ENCODE peak calls at places on chromosomes 12 and 14, in eight cellular contexts. T is nephron progenitor cell, A is ovary, O is DND-41, B is A549, H is glutamatergic neuron, Q is AG10803, Z is colonic mucosa. P is an unnamed sample.

GRCh38 chr12:4535092-4535491 is 3.6 kb upstream of the RAD51AP1 start:
- DNase-seq in Q (no peak), H (no peak), A (no peak), B (no peak), T (no peak), O (no peak), Z (no peak), P (no peak)

GRCh38 chr14:85416771-85417170 is 113.2 kb upstream of the FLRT2 start:
- DNase-seq in O (no peak), A (no peak), T (no peak), Z (no peak), Q (peak; percentile 80), H (no peak), B (peak; percentile 15), P (no peak)

GRCh38 chr12:54258286-54258685 is 21.6 kb downstream of the CBX5 start:
- DNase-seq in A (no peak), Q (peak; percentile 45), Z (no peak), B (no peak), H (no peak), T (no peak), O (no peak), P (no peak)

GRCh38 chr12:6540181-6540877 is 6.0 kb downstream of the GAPDH start:
- DNase-seq in O (peak; percentile 87), H (peak; percentile 65), Z (peak; percentile 99), T (peak; percentile 86), Q (peak; percentile 97), B (peak; percentile 87), A (peak; percentile 91), P (peak; percentile 78)

GRCh38 chr12:47844264-47845020 is 24.7 kb upstream of the HDAC7 start:
- DNase-seq in T (no peak), O (no peak), B (no peak), A (no peak), Q (no peak), H (no peak), Z (no peak), P (no peak)

GRCh38 chr12:89706551-89707348 is 1.9 kb downstream of the ATP2B1 start:
- DNase-seq in Z (peak; percentile 29), A (no peak), B (peak; percentile 53), Q (peak; percentile 43), O (no peak), T (peak; percentile 10), H (no peak), P (peak; percentile 30)

GRCh38 chr12:120736404-120737331 is 11.0 kb downstream of the ACADS start:
- DNase-seq in H (no peak), O (no peak), B (no peak), T (no peak), Q (no peak), A (no peak), Z (no peak), P (no peak)

GRCh38 chr14:75120546-75121291 is 6.1 kb downstream of the NEK9 start:
- DNase-seq in T (no peak), H (no peak), B (no peak), Z (no peak), A (no peak), Q (no peak), O (no peak), P (no peak)

GRCh38 chr12:78194448-78194847 is 363.8 kb downstream of the NAV3 start:
- DNase-seq in Z (no peak), T (no peak), Q (peak; percentile 98), H (no peak), A (no peak), B (no peak), O (no peak), P (no peak)

GRCh38 chr12:77343291-77343690 is 277.9 kb upstream of the E2F7 start:
- DNase-seq in Z (no peak), A (no peak), O (no peak), Q (peak; percentile 56), T (no peak), B (no peak), H (no peak), P (no peak)

GRCh38 chr14:78455896-78456435 is 285.8 kb downstream of the NRXN3 start:
- DNase-seq in B (no peak), O (no peak), A (no peak), H (no peak), Z (no peak), T (no peak), Q (no peak), P (no peak)

GRCh38 chr14:97442363-97442762 is 645.2 kb downstream of the VRK1 start:
- DNase-seq in B (no peak), T (no peak), O (peak; percentile 41), A (no peak), H (no peak), Q (no peak), Z (no peak), P (no peak)

GRCh38 chr12:58893421-58893986 is 26.8 kb downstream of the LRIG3 start:
- DNase-seq in Z (no peak), T (no peak), H (no peak), O (no peak), Q (no peak), A (no peak), B (no peak), P (no peak)

GRCh38 chr14:103386632-103387329 is 1.6 kb downstream of the MARK3 start:
- DNase-seq in T (peak; percentile 12), Z (no peak), O (no peak), B (no peak), H (no peak), A (no peak), Q (peak; percentile 33), P (no peak)

GRCh38 chr14:99737451-99737951 is 53.4 kb downstream of the CYP46A1 start:
- DNase-seq in Q (peak; percentile 11), H (no peak), T (no peak), O (no peak), B (peak; percentile 86), A (no peak), Z (peak; percentile 41), P (peak; percentile 73)

GRCh38 chr12:49330631-49331359 is 6.2 kb downstream of the C1QL4 start:
- DNase-seq in B (no peak), T (no peak), O (no peak), H (no peak), Z (no peak), Q (no peak), A (no peak), P (no peak)

GRCh38 chr14:68716698-68717097 is 76.2 kb downstream of the ZFP36L1 start:
- DNase-seq in T (no peak), Z (peak; percentile 55), O (no peak), Q (no peak), B (no peak), A (no peak), H (no peak), P (no peak)
- TF ChIP-seq CTCF in T (no peak), Z (no peak), O (no peak), Q (no peak), B (no peak), A (no peak), H (no peak), P (no peak)

DNA sequence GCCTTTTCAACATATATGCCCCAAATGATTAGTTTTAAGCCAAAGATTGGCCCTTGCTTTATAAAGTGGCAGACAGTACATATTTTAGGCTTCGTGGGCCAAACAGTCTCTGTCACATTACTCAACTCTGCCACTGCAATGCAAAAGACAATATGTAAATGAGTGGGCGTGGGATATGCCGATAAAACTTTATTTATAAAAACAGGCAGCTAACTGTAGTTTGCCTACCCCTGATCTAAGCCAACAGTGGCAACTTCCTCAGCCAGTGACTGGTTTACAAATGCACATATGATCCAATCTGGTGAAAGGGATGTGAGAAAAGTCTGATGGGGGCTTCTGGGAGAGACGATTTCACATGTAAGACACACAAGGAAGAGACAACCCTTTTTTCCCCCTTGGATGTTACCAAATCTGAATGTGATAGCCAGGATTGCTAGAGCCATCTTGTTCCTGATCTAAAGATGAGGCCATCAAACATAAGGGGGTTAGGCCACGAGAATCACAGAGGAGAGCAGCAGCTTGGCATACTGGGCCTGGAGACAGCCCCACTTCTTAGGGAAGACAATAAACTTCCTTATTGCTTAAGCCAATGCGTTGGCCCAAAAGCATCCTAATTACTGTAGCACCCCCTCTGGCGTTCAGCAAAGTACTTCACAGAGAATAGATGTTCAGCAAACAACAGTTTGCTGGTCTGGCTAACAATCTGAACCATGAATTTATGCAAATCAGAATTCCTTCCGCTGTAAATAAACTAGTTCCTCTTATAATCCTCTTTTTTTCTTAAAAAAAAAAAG is 75.2 kb upstream of the TMCC3 start:
- DNase-seq in T (no peak), Z (peak; percentile 50), A (no peak), Q (peak; percentile 17), H (no peak), B (peak; percentile 30), O (no peak), P (peak; percentile 40)
- TF ChIP-seq CTCF in T (peak; percentile 12), Z (peak; percentile 33), A (no peak), Q (peak; percentile 31), H (no peak), B (no peak), O (no peak), P (no peak)

GRCh38 chr14:83529531-83529930 is 1995.9 kb upstream of the SEL1L start:
- DNase-seq in Q (no peak), T (no peak), B (no peak), Z (no peak), A (no peak), O (no peak), H (no peak), P (no peak)

GRCh38 chr14:83534995-83535394 is 1994.9 kb upstream of the FLRT2 start:
- DNase-seq in T (no peak), O (no peak), B (no peak), A (no peak), Z (no peak), Q (no peak), H (no peak), P (no peak)

GRCh38 chr14:83541147-83541546 is 1988.8 kb upstream of the FLRT2 start:
- DNase-seq in A (no peak), Q (no peak), O (no peak), B (no peak), Z (no peak), H (no peak), T (no peak), P (no peak)

GRCh38 chr14:83533734-83534133 is 1996.2 kb upstream of the FLRT2 start:
- DNase-seq in O (no peak), H (no peak), A (no peak), Z (no peak), B (no peak), Q (no peak), T (no peak), P (no peak)

GRCh38 chr14:83535396-83535906 is 1994.5 kb upstream of the FLRT2 start:
- DNase-seq in A (no peak), Q (no peak), O (no peak), H (no peak), Z (no peak), T (no peak), B (no peak), P (no peak)
- TF ChIP-seq CTCF in A (no peak), Q (no peak), O (no peak), H (no peak), Z (no peak), T (no peak), B (no peak), P (no peak)

DNA sequence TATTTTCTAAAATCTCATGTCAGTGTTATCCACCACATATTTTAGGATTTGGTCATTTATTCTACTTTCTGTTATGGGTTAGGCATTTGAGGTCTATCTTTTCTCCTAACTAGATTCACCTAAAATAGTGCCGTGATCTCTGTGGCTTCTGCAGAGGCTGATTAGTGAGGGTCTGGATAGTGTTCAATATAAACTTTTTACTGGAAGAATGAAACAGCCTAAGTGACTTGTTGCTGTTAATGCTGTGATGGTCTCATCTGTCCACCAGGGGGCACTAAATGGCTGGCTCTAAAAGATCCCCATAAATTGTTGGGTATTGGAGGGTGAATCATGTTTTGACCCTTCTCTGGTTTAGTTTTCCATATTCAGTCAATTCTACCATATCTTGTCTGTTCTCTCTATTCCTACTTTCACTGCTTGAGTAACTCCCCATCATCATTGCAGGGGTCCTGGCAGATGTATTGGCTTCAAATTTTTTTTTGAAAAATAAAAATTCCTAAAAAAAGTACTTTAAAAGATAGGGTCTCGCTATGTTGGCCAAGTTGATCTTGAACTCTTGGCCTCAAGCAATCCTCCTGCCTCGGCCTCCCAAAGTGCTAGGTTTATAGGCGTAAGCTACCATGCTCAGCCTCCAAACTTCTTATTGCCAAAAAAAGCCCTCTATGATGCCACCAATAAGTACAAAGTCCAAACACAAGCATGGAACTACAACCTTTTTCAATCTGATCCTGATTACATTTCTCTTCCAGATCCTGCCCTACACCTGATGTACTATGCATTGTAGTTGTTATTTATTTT is 6.9 kb downstream of the PABPN1 start:
- DNase-seq in H (peak; percentile 66), Z (peak; percentile 79), A (peak; percentile 59), Q (peak; percentile 75), T (peak; percentile 72), O (peak; percentile 66), B (peak; percentile 85), P (peak; percentile 65)
- TF ChIP-seq CTCF in H (peak; percentile 94), Z (peak; percentile 90), A (peak; percentile 83), Q (peak; percentile 94), T (peak; percentile 89), O (peak; percentile 90), B (peak; percentile 91), P (peak; percentile 72)